ENCODE peak calls at places on chromosomes 5 and 9, in four cellular contexts. One of them, this sample, is unnamed.

GRCh38 chr5:136242611-136243010 is 49.6 kb upstream of the SMIM32 start:
- DNase-seq in upper lobe of right lung: no peak
- DNase-seq in SK-N-SH: no peak
- DNase-seq in upper lobe of left lung: no peak
- DNase-seq in this sample: no peak

GRCh38 chr9:78932849-78933627 is 636.1 kb downstream of the PSAT1 start:
- DNase-seq in SK-N-SH: no peak
- DNase-seq in upper lobe of right lung: no peak
- DNase-seq in upper lobe of left lung: no peak
- DNase-seq in this sample: no peak

GRCh38 chr9:116219686-116220085 is 66.1 kb downstream of the PAPPA start:
- DNase-seq in upper lobe of left lung: peak
- DNase-seq in SK-N-SH: no peak
- DNase-seq in upper lobe of right lung: no peak
- DNase-seq in this sample: no peak

GRCh38 chr5:52283221-52283620 is 504.5 kb upstream of the ITGA1 start:
- DNase-seq in upper lobe of right lung: no peak
- DNase-seq in SK-N-SH: no peak
- DNase-seq in upper lobe of left lung: no peak
- DNase-seq in this sample: no peak

GRCh38 chr5:130528474-130528873 is 624.2 kb downstream of the CHSY3 start:
- DNase-seq in upper lobe of right lung: no peak
- DNase-seq in SK-N-SH: no peak
- DNase-seq in upper lobe of left lung: no peak
- DNase-seq in this sample: no peak

GRCh38 chr5:56006094-56006493 is 11.3 kb upstream of the IL6ST start:
- DNase-seq in SK-N-SH: no peak
- DNase-seq in upper lobe of left lung: no peak
- DNase-seq in upper lobe of right lung: no peak
- DNase-seq in this sample: no peak

GRCh38 chr9:76703270-76703669 is 61.0 kb upstream of the PCA3 start:
- DNase-seq in SK-N-SH: no peak
- DNase-seq in upper lobe of left lung: no peak
- DNase-seq in upper lobe of right lung: no peak
- DNase-seq in this sample: no peak

GRCh38 chr5:40429258-40430111 is 250.2 kb upstream of the PTGER4 start:
- DNase-seq in upper lobe of left lung: no peak
- DNase-seq in SK-N-SH: no peak
- DNase-seq in upper lobe of right lung: no peak
- DNase-seq in this sample: no peak

GRCh38 chr5:132364319-132364718 is 5.2 kb upstream of the SLC22A5 start:
- DNase-seq in SK-N-SH: no peak
- DNase-seq in upper lobe of left lung: no peak
- DNase-seq in upper lobe of right lung: no peak
- DNase-seq in this sample: no peak

GRCh38 chr5:27316283-27316675 is 277.9 kb upstream of the CDH9 start:
- DNase-seq in upper lobe of left lung: no peak
- DNase-seq in SK-N-SH: no peak
- DNase-seq in upper lobe of right lung: no peak
- DNase-seq in this sample: no peak

GRCh38 chr5:140324834-140325195 is 21.6 kb downstream of the HBEGF start:
- DNase-seq in upper lobe of right lung: no peak
- DNase-seq in SK-N-SH: no peak
- DNase-seq in upper lobe of left lung: no peak
- DNase-seq in this sample: no peak

GRCh38 chr5:3858524-3858923 is 262.9 kb downstream of the IRX1 start:
- DNase-seq in upper lobe of right lung: no peak
- DNase-seq in upper lobe of left lung: no peak
- DNase-seq in SK-N-SH: no peak
- DNase-seq in this sample: no peak

GRCh38 chr5:139746691-139747582 is 48.7 kb upstream of the PSD2 start:
- DNase-seq in SK-N-SH: peak
- DNase-seq in upper lobe of right lung: no peak
- DNase-seq in upper lobe of left lung: peak
- DNase-seq in this sample: no peak

GRCh38 chr5:132012385-132013005 is 1.0 kb upstream of the ACSL6 start:
- DNase-seq in upper lobe of right lung: peak
- DNase-seq in upper lobe of left lung: peak
- DNase-seq in SK-N-SH: no peak
- DNase-seq in this sample: peak

GRCh38 chr9:4298255-4299005 is 1.4 kb downstream of the GLIS3 start:
- DNase-seq in upper lobe of right lung: peak
- DNase-seq in upper lobe of left lung: peak
- DNase-seq in SK-N-SH: peak
- DNase-seq in this sample: no peak

GRCh38 chr5:179679014-179679674 is 1.7 kb downstream of the CBY3 start:
- DNase-seq in upper lobe of right lung: peak
- DNase-seq in SK-N-SH: peak
- DNase-seq in upper lobe of left lung: peak
- DNase-seq in this sample: no peak

GRCh38 chr9:82865524-82865923 is 197.4 kb downstream of the RASEF start:
- DNase-seq in upper lobe of left lung: no peak
- DNase-seq in SK-N-SH: no peak
- DNase-seq in upper lobe of right lung: no peak
- DNase-seq in this sample: no peak

GRCh38 chr5:67021522-67022316 is 174.9 kb downstream of the CD180 start:
- DNase-seq in upper lobe of left lung: no peak
- DNase-seq in upper lobe of right lung: no peak
- DNase-seq in SK-N-SH: no peak
- DNase-seq in this sample: no peak

GRCh38 chr5:2756211-2756746 is 4.8 kb upstream of the IRX2 start:
- DNase-seq in SK-N-SH: no peak
- DNase-seq in upper lobe of right lung: peak
- DNase-seq in upper lobe of left lung: peak
- DNase-seq in this sample: no peak

GRCh38 chr5:179346401-179346800 is 1.1 kb upstream of the ADAMTS2 start:
- DNase-seq in upper lobe of right lung: no peak
- DNase-seq in upper lobe of left lung: no peak
- DNase-seq in SK-N-SH: no peak
- DNase-seq in this sample: peak

GRCh38 chr9:108885643-108886348 is 23.7 kb downstream of the ACTL7A start:
- DNase-seq in upper lobe of left lung: no peak
- DNase-seq in SK-N-SH: no peak
- DNase-seq in upper lobe of right lung: no peak
- DNase-seq in this sample: no peak

GRCh38 chr5:94402096-94402495 is 216.3 kb downstream of the KIAA0825 start:
- DNase-seq in upper lobe of right lung: no peak
- DNase-seq in SK-N-SH: no peak
- DNase-seq in upper lobe of left lung: no peak
- DNase-seq in this sample: no peak

GRCh38 chr9:22055090-22055489 is 46.0 kb upstream of the CDKN2B start:
- DNase-seq in SK-N-SH: no peak
- DNase-seq in upper lobe of right lung: no peak
- DNase-seq in upper lobe of left lung: no peak
- DNase-seq in this sample: no peak

GRCh38 chr9:22054076-22054475 is 45.0 kb upstream of the CDKN2B start:
- DNase-seq in SK-N-SH: no peak
- DNase-seq in upper lobe of left lung: no peak
- DNase-seq in upper lobe of right lung: no peak
- DNase-seq in this sample: no peak

GRCh38 chr9:22052376-22052945 is 43.4 kb upstream of the CDKN2B start:
- DNase-seq in upper lobe of left lung: no peak
- DNase-seq in upper lobe of right lung: no peak
- DNase-seq in SK-N-SH: no peak
- DNase-seq in this sample: no peak

GRCh38 chr9:22054529-22054928 is 45.4 kb upstream of the CDKN2B start:
- DNase-seq in upper lobe of left lung: no peak
- DNase-seq in SK-N-SH: no peak
- DNase-seq in upper lobe of right lung: no peak
- DNase-seq in this sample: no peak

GRCh38 chr9:22053178-22053577 is 44.1 kb upstream of the CDKN2B start:
- DNase-seq in upper lobe of right lung: no peak
- DNase-seq in upper lobe of left lung: no peak
- DNase-seq in SK-N-SH: no peak
- DNase-seq in this sample: no peak
- TF ChIP-seq CTCF in upper lobe of right lung: no peak
- TF ChIP-seq CTCF in upper lobe of left lung: no peak
- TF ChIP-seq CTCF in SK-N-SH: no peak
- TF ChIP-seq CTCF in this sample: peak

GRCh38 chr5:77211013-77211690 is 672 bp downstream of the PDE8B start:
- DNase-seq in upper lobe of left lung: peak
- DNase-seq in upper lobe of right lung: no peak
- DNase-seq in SK-N-SH: peak
- DNase-seq in this sample: no peak
- TF ChIP-seq CTCF in upper lobe of left lung: no peak
- TF ChIP-seq CTCF in upper lobe of right lung: no peak
- TF ChIP-seq CTCF in SK-N-SH: no peak
- TF ChIP-seq CTCF in this sample: no peak

GRCh38 chr9:127223266-127223665 is 41.3 kb upstream of the GARNL3 start:
- DNase-seq in upper lobe of right lung: no peak
- DNase-seq in SK-N-SH: no peak
- DNase-seq in upper lobe of left lung: no peak
- DNase-seq in this sample: no peak

GRCh38 chr9:127224883-127225739 is 39.5 kb upstream of the GARNL3 start:
- DNase-seq in SK-N-SH: peak
- DNase-seq in upper lobe of right lung: peak
- DNase-seq in upper lobe of left lung: peak
- DNase-seq in this sample: no peak

GRCh38 chr9:127225747-127226646 is 38.6 kb upstream of the GARNL3 start:
- DNase-seq in upper lobe of left lung: no peak
- DNase-seq in upper lobe of right lung: no peak
- DNase-seq in SK-N-SH: no peak
- DNase-seq in this sample: no peak

GRCh38 chr9:127223810-127224177 is 40.8 kb upstream of the GARNL3 start:
- DNase-seq in SK-N-SH: no peak
- DNase-seq in upper lobe of left lung: no peak
- DNase-seq in upper lobe of right lung: no peak
- DNase-seq in this sample: no peak

GRCh38 chr9:127224178-127224882 is 40.2 kb upstream of the GARNL3 start:
- DNase-seq in SK-N-SH: peak
- DNase-seq in upper lobe of left lung: peak
- DNase-seq in upper lobe of right lung: peak
- DNase-seq in this sample: no peak
- TF ChIP-seq CTCF in SK-N-SH: peak
- TF ChIP-seq CTCF in upper lobe of left lung: no peak
- TF ChIP-seq CTCF in upper lobe of right lung: peak
- TF ChIP-seq CTCF in this sample: peak

GRCh38 chr5:61679562-61679961 is 347.5 kb downstream of the ZSWIM6 start:
- DNase-seq in SK-N-SH: no peak
- DNase-seq in upper lobe of right lung: no peak
- DNase-seq in upper lobe of left lung: no peak
- DNase-seq in this sample: no peak

GRCh38 chr5:61683926-61684325 is 351.9 kb downstream of the ZSWIM6 start:
- DNase-seq in upper lobe of right lung: no peak
- DNase-seq in upper lobe of left lung: no peak
- DNase-seq in SK-N-SH: no peak
- DNase-seq in this sample: no peak

GRCh38 chr5:61678966-61679365 is 346.9 kb downstream of the ZSWIM6 start:
- DNase-seq in upper lobe of left lung: no peak
- DNase-seq in SK-N-SH: no peak
- DNase-seq in upper lobe of right lung: no peak
- DNase-seq in this sample: no peak

GRCh38 chr5:61677220-61677619 is 345.2 kb downstream of the ZSWIM6 start:
- DNase-seq in upper lobe of right lung: no peak
- DNase-seq in SK-N-SH: no peak
- DNase-seq in upper lobe of left lung: no peak
- DNase-seq in this sample: no peak

GRCh38 chr5:61680247-61680646 is 348.2 kb downstream of the ZSWIM6 start:
- DNase-seq in SK-N-SH: no peak
- DNase-seq in upper lobe of right lung: no peak
- DNase-seq in upper lobe of left lung: no peak
- DNase-seq in this sample: no peak
- TF ChIP-seq CTCF in SK-N-SH: no peak
- TF ChIP-seq CTCF in upper lobe of right lung: no peak
- TF ChIP-seq CTCF in upper lobe of left lung: no peak
- TF ChIP-seq CTCF in this sample: no peak

DNA sequence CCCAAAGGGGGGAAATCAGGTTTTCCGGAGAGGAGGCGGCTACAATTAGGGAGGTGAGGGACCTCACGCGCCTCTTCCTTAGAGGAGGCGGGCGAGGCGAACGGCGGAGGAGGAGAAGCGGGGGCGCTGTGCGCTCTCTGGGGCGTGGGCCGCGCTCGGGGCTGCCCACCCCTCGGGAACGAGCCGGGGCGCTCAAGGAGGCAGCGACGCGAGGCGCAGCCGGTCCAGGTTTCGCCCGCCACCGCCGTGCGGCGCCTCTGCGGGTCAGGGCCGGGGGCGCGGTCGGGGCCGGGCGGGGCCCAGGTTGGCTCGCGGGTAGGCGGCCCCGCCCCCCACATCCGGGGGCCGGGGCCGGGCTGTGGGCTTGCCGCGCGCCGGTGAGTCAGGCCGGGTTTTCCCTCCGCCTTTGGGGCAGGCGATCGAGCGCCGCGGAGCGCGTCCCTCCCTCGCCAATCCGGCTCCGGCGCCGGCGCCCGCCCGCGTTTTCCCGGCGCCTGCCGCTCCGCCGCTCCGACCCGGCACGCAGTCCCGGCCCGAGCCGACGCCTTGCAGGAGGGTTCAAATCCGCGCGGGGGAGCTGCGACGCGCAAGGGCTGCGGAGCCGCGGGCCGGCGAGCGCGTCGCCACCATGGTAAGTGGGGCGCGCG is at the start of gene N4BP3:
- DNase-seq in upper lobe of right lung: peak
- DNase-seq in SK-N-SH: peak
- DNase-seq in upper lobe of left lung: peak
- DNase-seq in this sample: no peak
- TF ChIP-seq CTCF in upper lobe of right lung: no peak
- TF ChIP-seq CTCF in SK-N-SH: no peak
- TF ChIP-seq CTCF in upper lobe of left lung: no peak
- TF ChIP-seq CTCF in this sample: peak

DNA sequence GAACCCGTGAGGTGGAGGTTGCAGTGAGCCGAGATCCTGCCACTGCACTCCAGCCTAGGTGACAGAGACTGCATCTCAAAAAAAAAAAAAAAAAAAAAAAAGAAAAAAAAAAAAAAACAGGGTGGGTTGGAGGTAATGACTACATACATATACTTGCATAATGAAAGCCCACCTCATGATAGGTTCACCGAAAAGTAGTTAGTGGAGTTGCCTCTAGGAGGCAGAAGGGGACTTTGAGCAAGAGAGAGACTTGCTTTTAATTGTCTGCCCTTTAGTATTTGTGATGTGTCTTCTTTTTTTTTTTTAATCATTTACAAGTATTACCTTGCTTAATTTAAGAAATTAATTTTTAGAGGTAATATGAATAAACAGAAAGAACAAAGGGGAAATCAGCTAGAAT is 99.8 kb downstream of the PPARGC1B start:
- DNase-seq in upper lobe of left lung: no peak
- DNase-seq in SK-N-SH: peak
- DNase-seq in upper lobe of right lung: no peak
- DNase-seq in this sample: no peak
- TF ChIP-seq CTCF in upper lobe of left lung: no peak
- TF ChIP-seq CTCF in SK-N-SH: peak
- TF ChIP-seq CTCF in upper lobe of right lung: no peak
- TF ChIP-seq CTCF in this sample: peak

This sample was measured in chondrocyte.